ENCODE peak calls at places on chromosomes 5 and 9, in five cellular contexts. I is HS-27A, N is body of pancreas, B is amniotic stem cell, L is AG04449. K is an unnamed sample.

GRCh38 chr9:113184509-113184908 is 33.7 kb downstream of the SLC31A2 start:
- DNase-seq in I (no peak), N (no peak), B (no peak), L (no peak), K (no peak)

GRCh38 chr5:7894860-7895259 is 25.9 kb downstream of the MTRR start:
- DNase-seq in I (no peak), N (no peak), B (no peak), L (no peak), K (no peak)

GRCh38 chr5:132480546-132481242 is 9.9 kb downstream of the IRF1 start:
- DNase-seq in I (no peak), N (no peak), B (no peak), L (no peak), K (no peak)

GRCh38 chr5:34053571-34054271 is 10.7 kb upstream of the C1QTNF3 start:
- DNase-seq in I (no peak), N (no peak), B (no peak), L (no peak), K (no peak)

GRCh38 chr9:133334161-133334560 is 1.8 kb downstream of the SURF6 start:
- DNase-seq in I (no peak), N (no peak), B (no peak), L (no peak), K (no peak)

GRCh38 chr9:110197330-110198187 is 10.4 kb downstream of the C9orf152 start:
- DNase-seq in I (no peak), N (no peak), B (no peak), L (no peak), K (no peak)

GRCh38 chr5:161544350-161544765 is 2.2 kb downstream of the GABRB2 start:
- DNase-seq in I (no peak), N (peak), B (no peak), L (no peak), K (peak)

GRCh38 chr5:6729400-6730310 is 16.4 kb downstream of the TENT4A start:
- DNase-seq in I (no peak), N (peak), B (no peak), L (no peak), K (no peak)